ENCODE peak calls at places on chromosome 14, in four cellular contexts. C, G, E and O are unnamed samples.
A peak's percentile ranks its signal among the peaks of the same experiment; 100 is the strongest.

GRCh38 chr14:76577090-76577489 is 184.2 kb upstream of the VASH1 start:
- DNase-seq in C (no peak), G (no peak), E (no peak), O (no peak)

GRCh38 chr14:105195533-105196227 is 14.6 kb upstream of the NUDT14 start:
- DNase-seq in C (no peak), G (no peak), E (no peak), O (no peak)

GRCh38 chr14:56183631-56184157 is 65.5 kb downstream of the PELI2 start:
- DNase-seq in C (no peak), G (no peak), E (no peak), O (no peak)

GRCh38 chr14:50260511-50260910 is 29.1 kb upstream of the SOS2 start:
- DNase-seq in C (no peak), G (peak; percentile 32), E (peak; percentile 17), O (no peak)

GRCh38 chr14:37610945-37611523 is 15.6 kb downstream of the TTC6 start:
- DNase-seq in C (no peak), G (no peak), E (no peak), O (no peak)

GRCh38 chr14:20630340-20631022 is 11.0 kb downstream of the OR6S1 start:
- DNase-seq in C (no peak), G (no peak), E (peak; percentile 40), O (no peak)

GRCh38 chr14:51884086-51884927 is 23.9 kb downstream of the GNG2 start:
- DNase-seq in C (no peak), G (peak; percentile 93), E (no peak), O (no peak)

GRCh38 chr14:57502581-57503254 is 9.1 kb upstream of the CCDC198 start:
- DNase-seq in C (no peak), G (no peak), E (no peak), O (no peak)

GRCh38 chr14:73726025-73726961 is 12.1 kb upstream of the PNMA1 start:
- DNase-seq in C (no peak), G (peak; percentile 65), E (no peak), O (no peak)

GRCh38 chr14:73785834-73786631 is 65.6 kb upstream of the PTGR2 start:
- DNase-seq in C (peak; percentile 87), G (peak; percentile 88), E (peak; percentile 60), O (peak; percentile 73)

GRCh38 chr14:44316647-44317432 is 190.2 kb downstream of the FSCB start:
- DNase-seq in C (peak; percentile 15), G (peak; percentile 88), E (no peak), O (peak; percentile 35)